ENCODE peak calls at places on chromosomes 6 and 20, in seven cellular contexts. O is HTR-8/SVneo; K is endothelial cell; X is A172; D is Kasumi-1; F is sigmoid colon; Q is activated T-helper 1 cell treated with anti-CD3 and anti-CD28 coated beads, Interleukin-12 subunit alpha, Interleukin-12 subunit beta, Interleukin-2, Interleukin-4 antibody, amounts not matched to agents 30 ng/mL and 10 ng/mL and 1 ng/mL, durations not matched to agents 14 hours and 24 hours and 36 hours. E is an unnamed sample.

GRCh38 chr6:42664718-42665117 is 57.7 kb downstream of the PRPH2 start:
- DNase-seq in O (no peak), Q (no peak), F (no peak), K (no peak), X (no peak), D (no peak), E (no peak)

GRCh38 chr20:14838663-14839650 is 501.5 kb upstream of the FLRT3 start:
- DNase-seq in Q (no peak), F (no peak), O (no peak), X (no peak), D (no peak), K (no peak), E (no peak)

GRCh38 chr20:50348118-50348517 is 157.5 kb downstream of the CEBPB start:
- DNase-seq in K (no peak), Q (no peak), F (peak), X (no peak), O (no peak), D (peak), E (no peak)

GRCh38 chr20:62511915-62512610 is 36.3 kb upstream of the GATA5 start:
- DNase-seq in D (peak), Q (no peak), X (no peak), F (no peak), O (no peak), K (no peak), E (no peak)

GRCh38 chr20:15654208-15654649 is 919.0 kb downstream of the KIF16B start:
- DNase-seq in X (peak), Q (no peak), O (no peak), F (no peak), K (peak), D (peak), E (peak)

GRCh38 chr20:36866164-36866563 is 9.8 kb upstream of the TLDC2 start:
- DNase-seq in X (no peak), D (no peak), F (no peak), K (no peak), Q (no peak), O (no peak), E (no peak)

GRCh38 chr6:134416501-134417154 is 98.7 kb upstream of the SGK1 start:
- DNase-seq in F (no peak), D (peak), X (peak), O (no peak), Q (no peak), K (no peak), E (no peak)

GRCh38 chr6:25218346-25218745 is 60.8 kb upstream of the CARMIL1 start:
- DNase-seq in Q (no peak), X (no peak), D (no peak), K (no peak), F (no peak), O (no peak), E (no peak)

GRCh38 chr6:43254138-43254817 is 11.0 kb downstream of the TTBK1 start:
- DNase-seq in X (no peak), Q (peak), F (no peak), O (no peak), D (no peak), K (no peak), E (no peak)

GRCh38 chr6:162078126-162078525 is 649.4 kb downstream of the PRKN start:
- DNase-seq in D (no peak), K (no peak), O (no peak), F (no peak), Q (no peak), X (no peak), E (no peak)

GRCh38 chr20:45899041-45899835 is 8.1 kb downstream of the CTSA start:
- DNase-seq in X (no peak), O (no peak), F (no peak), Q (no peak), D (no peak), K (no peak), E (no peak)

GRCh38 chr6:56593801-56594318 is 48.8 kb downstream of the DST start:
- DNase-seq in D (no peak), K (no peak), F (no peak), X (no peak), O (no peak), Q (peak), E (no peak)

GRCh38 chr20:17971571-17972013 is 2.8 kb downstream of the MGME1 start:
- DNase-seq in X (peak), O (peak), D (no peak), F (no peak), K (no peak), Q (no peak), E (peak)

GRCh38 chr6:123898669-123899068 is 95.0 kb downstream of the NKAIN2 start:
- DNase-seq in F (no peak), Q (no peak), D (no peak), O (no peak), K (no peak), X (no peak), E (no peak)

GRCh38 chr6:63635165-63635562 is 438 bp upstream of the PHF3 start:
- DNase-seq in X (no peak), K (no peak), O (no peak), F (no peak), Q (no peak), D (peak), E (no peak)

GRCh38 chr6:108622601-108623335 is 62.1 kb downstream of the FOXO3 start:
- DNase-seq in X (peak), O (peak), Q (no peak), D (peak), K (no peak), F (peak), E (peak)

GRCh38 chr20:23782366-23782983 is 31.7 kb upstream of the CST1 start:
- DNase-seq in Q (no peak), F (no peak), K (peak), X (peak), D (peak), O (peak), E (peak)

GRCh38 chr6:14270142-14270893 is 152.7 kb downstream of the CD83 start:
- DNase-seq in D (no peak), O (no peak), X (no peak), Q (no peak), K (no peak), F (no peak), E (no peak)